ENCODE peak calls at places on chromosomes 11 and 22, in four cellular contexts. F, J, R and O are unnamed samples.

GRCh38 chr22:36795633-36796032 is 19.7 kb upstream of the IFT27 start:
- DNase-seq in F (no peak), J (no peak), R (no peak), O (no peak)

GRCh38 chr11:43880640-43881159 is at the start of gene ALKBH3:
- DNase-seq in F (peak; percentile 88), J (peak; percentile 82), R (peak; percentile 92), O (peak; percentile 94)

GRCh38 chr22:49930596-49931412 is 12.4 kb downstream of the CRELD2 start:
- DNase-seq in F (peak; percentile 59), J (no peak), R (peak; percentile 58), O (peak; percentile 87)

GRCh38 chr22:31682751-31683150 is 20.7 kb upstream of the PISD start:
- DNase-seq in F (no peak), J (no peak), R (no peak), O (no peak)

GRCh38 chr22:39232806-39233735 is 11.7 kb downstream of the PDGFB start:
- DNase-seq in F (no peak), J (no peak), R (no peak), O (no peak)

GRCh38 chr11:27409742-27410141 is 46.7 kb upstream of the CCDC34 start:
- DNase-seq in F (no peak), J (no peak), R (no peak), O (no peak)

GRCh38 chr11:14414470-14415461 is 55.8 kb upstream of the RRAS2 start:
- DNase-seq in F (no peak), J (peak; percentile 2), R (no peak), O (no peak)

GRCh38 chr11:64858467-64859401 is 14.3 kb upstream of the CDC42BPG start:
- DNase-seq in F (no peak), J (peak; percentile 50), R (peak; percentile 70), O (peak; percentile 87)

GRCh38 chr22:43521716-43522115 is 109.9 kb downstream of the MPPED1 start:
- DNase-seq in F (no peak), J (no peak), R (no peak), O (no peak)

GRCh38 chr22:24303007-24303406 is 32.4 kb downstream of the SPECC1L start:
- DNase-seq in F (no peak), J (no peak), R (no peak), O (no peak)

GRCh38 chr22:18954941-18955571 is 19.0 kb upstream of the PRODH start:
- DNase-seq in F (no peak), J (no peak), R (no peak), O (peak; percentile 58)

GRCh38 chr11:69381681-69382130 is 87.8 kb downstream of the MYEOV start:
- DNase-seq in F (no peak), J (no peak), R (no peak), O (peak; percentile 71)

GRCh38 chr22:44718418-44718817 is 16.4 kb downstream of the PRR5 start:
- DNase-seq in F (no peak), J (no peak), R (no peak), O (no peak)

GRCh38 chr11:79437981-79438630 is 2.7 kb downstream of the TENM4 start:
- DNase-seq in F (no peak), J (no peak), R (no peak), O (no peak)

GRCh38 chr22:45889093-45889538 is 87.8 kb downstream of the WNT7B start:
- DNase-seq in F (no peak), J (no peak), R (peak; percentile 12), O (peak; percentile 67)

GRCh38 chr22:28736296-28737155 is 5.1 kb downstream of the CHEK2 start:
- DNase-seq in F (no peak), J (no peak), R (no peak), O (no peak)

GRCh38 chr11:133936551-133936950 is 20.2 kb downstream of the IGSF9B start:
- DNase-seq in F (no peak), J (no peak), R (no peak), O (no peak)

GRCh38 chr11:86421976-86422770 is 47.5 kb downstream of the CCDC81 start:
- DNase-seq in F (no peak), J (no peak), R (no peak), O (no peak)

GRCh38 chr11:120894207-120894989 is 129.5 kb upstream of the TBCEL start:
- DNase-seq in F (no peak), J (no peak), R (no peak), O (no peak)

GRCh38 chr11:17798716-17799115 is 64.1 kb downstream of the KCNC1 start:
- DNase-seq in F (no peak), J (no peak), R (no peak), O (no peak)

GRCh38 chr22:47213571-47214230 is 451.3 kb downstream of the TBC1D22A start:
- DNase-seq in F (peak; percentile 67), J (no peak), R (no peak), O (no peak)

GRCh38 chr11:44893250-44894216 is 57.1 kb downstream of the TP53I11 start:
- DNase-seq in F (no peak), J (no peak), R (no peak), O (no peak)

GRCh38 chr11:133835258-133836075 is 9.8 kb downstream of the SPATA19 start:
- DNase-seq in F (peak; percentile 45), J (no peak), R (no peak), O (peak; percentile 61)

GRCh38 chr11:27558401-27558800 is 51.8 kb upstream of the LIN7C start:
- DNase-seq in F (no peak), J (no peak), R (no peak), O (no peak)

GRCh38 chr11:12288212-12288933 is 89.0 kb upstream of the PARVA start:
- DNase-seq in F (peak; percentile 94), J (no peak), R (peak; percentile 75), O (peak; percentile 88)

GRCh38 chr11:80584661-80585060 is 1143.8 kb upstream of the TENM4 start:
- DNase-seq in F (no peak), J (no peak), R (no peak), O (no peak)

GRCh38 chr11:134516529-134516928 is 104.5 kb upstream of the B3GAT1 start:
- DNase-seq in F (no peak), J (no peak), R (peak; percentile 3), O (peak; percentile 56)

GRCh38 chr11:93614111-93614784 is 47.2 kb upstream of the CEP295 start:
- DNase-seq in F (no peak), J (no peak), R (no peak), O (no peak)

GRCh38 chr22:50267591-50268390 is 2.4 kb downstream of the MAPK11 start:
- DNase-seq in F (no peak), J (peak; percentile 38), R (peak; percentile 64), O (no peak)

GRCh38 chr11:73176145-73176891 is 34.2 kb upstream of the FCHSD2 start:
- DNase-seq in F (no peak), J (no peak), R (no peak), O (no peak)

GRCh38 chr11:112797653-112798293 is 163.4 kb upstream of the NCAM1 start:
- DNase-seq in F (no peak), J (no peak), R (no peak), O (no peak)